ENCODE peak calls at places on chromosomes 2 and 18, in ten cellular contexts. One of them, this sample, is unnamed. For H3K27me3, the result is how much of the 10 kb centered on the place peaks cover.

GRCh38 chr2:174788291-174788929 is 24.1 kb upstream of the CHRNA1 start:
- DNase-seq in adrenal gland: no peak
- DNase-seq in testis: no peak
- DNase-seq in pancreas: no peak
- DNase-seq in left ventricle myocardium inferior: no peak
- DNase-seq in hepatocyte: no peak
- DNase-seq in IMR-90: peak
- DNase-seq in cardiac muscle cell: no peak
- DNase-seq in fibroblast of lung: peak
- DNase-seq in ovary: no peak
- DNase-seq in this sample: no peak

GRCh38 chr2:45008296-45009129 is 739 bp downstream of the SIX2 start:
- DNase-seq in adrenal gland: peak
- DNase-seq in testis: no peak
- DNase-seq in pancreas: peak
- DNase-seq in left ventricle myocardium inferior: no peak
- DNase-seq in hepatocyte: peak
- DNase-seq in IMR-90: peak
- DNase-seq in cardiac muscle cell: peak
- DNase-seq in fibroblast of lung: peak
- DNase-seq in ovary: no peak
- DNase-seq in this sample: peak

GRCh38 chr2:18149660-18150246 is 271.3 kb downstream of the KCNS3 start:
- DNase-seq in adrenal gland: no peak
- DNase-seq in testis: no peak
- DNase-seq in pancreas: no peak
- DNase-seq in left ventricle myocardium inferior: no peak
- DNase-seq in hepatocyte: peak
- DNase-seq in IMR-90: peak
- DNase-seq in cardiac muscle cell: peak
- DNase-seq in fibroblast of lung: peak
- DNase-seq in ovary: no peak
- DNase-seq in this sample: no peak

GRCh38 chr2:105315314-105315713 is 14.2 kb downstream of the TGFBRAP1 start:
- DNase-seq in adrenal gland: no peak
- DNase-seq in testis: no peak
- DNase-seq in pancreas: no peak
- DNase-seq in left ventricle myocardium inferior: no peak
- DNase-seq in hepatocyte: no peak
- DNase-seq in IMR-90: no peak
- DNase-seq in cardiac muscle cell: no peak
- DNase-seq in fibroblast of lung: no peak
- DNase-seq in ovary: no peak
- DNase-seq in this sample: no peak

GRCh38 chr2:204365778-204366177 is 179.5 kb upstream of the PARD3B start:
- DNase-seq in adrenal gland: no peak
- DNase-seq in testis: no peak
- DNase-seq in pancreas: no peak
- DNase-seq in left ventricle myocardium inferior: no peak
- DNase-seq in hepatocyte: no peak
- DNase-seq in IMR-90: peak
- DNase-seq in cardiac muscle cell: no peak
- DNase-seq in fibroblast of lung: no peak
- DNase-seq in ovary: no peak
- DNase-seq in this sample: no peak

GRCh38 chr18:41170346-41170745 is 784.7 kb upstream of the PIK3C3 start:
- DNase-seq in adrenal gland: no peak
- DNase-seq in testis: no peak
- DNase-seq in pancreas: no peak
- DNase-seq in left ventricle myocardium inferior: no peak
- DNase-seq in hepatocyte: no peak
- DNase-seq in IMR-90: peak
- DNase-seq in cardiac muscle cell: no peak
- DNase-seq in fibroblast of lung: peak
- DNase-seq in ovary: no peak
- DNase-seq in this sample: no peak

GRCh38 chr2:28329184-28329583 is 63.5 kb upstream of the FOSL2 start:
- DNase-seq in adrenal gland: peak
- DNase-seq in testis: no peak
- DNase-seq in pancreas: no peak
- DNase-seq in left ventricle myocardium inferior: no peak
- DNase-seq in hepatocyte: no peak
- DNase-seq in IMR-90: no peak
- DNase-seq in cardiac muscle cell: no peak
- DNase-seq in fibroblast of lung: no peak
- DNase-seq in ovary: peak
- DNase-seq in this sample: no peak

GRCh38 chr2:217943379-217944321 is 59.1 kb downstream of the TNS1 start:
- DNase-seq in adrenal gland: peak
- DNase-seq in testis: peak
- DNase-seq in pancreas: peak
- DNase-seq in left ventricle myocardium inferior: peak
- DNase-seq in hepatocyte: peak
- DNase-seq in IMR-90: peak
- DNase-seq in cardiac muscle cell: peak
- DNase-seq in fibroblast of lung: peak
- DNase-seq in ovary: peak
- DNase-seq in this sample: peak

GRCh38 chr2:240637901-240638175 is 12.6 kb downstream of the GPR35 start:
- DNase-seq in adrenal gland: no peak
- DNase-seq in testis: peak
- DNase-seq in pancreas: no peak
- DNase-seq in left ventricle myocardium inferior: peak
- DNase-seq in hepatocyte: no peak
- DNase-seq in IMR-90: no peak
- DNase-seq in cardiac muscle cell: no peak
- DNase-seq in fibroblast of lung: no peak
- DNase-seq in ovary: no peak
- DNase-seq in this sample: no peak
- H3K27me3 ChIP-seq in adrenal gland: under half
- H3K27me3 ChIP-seq in testis: under half
- H3K27me3 ChIP-seq in pancreas: under half
- H3K27me3 ChIP-seq in left ventricle myocardium inferior: under half
- H3K27me3 ChIP-seq in hepatocyte: under half
- H3K27me3 ChIP-seq in IMR-90: under half
- H3K27me3 ChIP-seq in cardiac muscle cell: under half
- H3K27me3 ChIP-seq in fibroblast of lung: under half
- H3K27me3 ChIP-seq in ovary: under half
- H3K27me3 ChIP-seq in this sample: under half

DNA sequence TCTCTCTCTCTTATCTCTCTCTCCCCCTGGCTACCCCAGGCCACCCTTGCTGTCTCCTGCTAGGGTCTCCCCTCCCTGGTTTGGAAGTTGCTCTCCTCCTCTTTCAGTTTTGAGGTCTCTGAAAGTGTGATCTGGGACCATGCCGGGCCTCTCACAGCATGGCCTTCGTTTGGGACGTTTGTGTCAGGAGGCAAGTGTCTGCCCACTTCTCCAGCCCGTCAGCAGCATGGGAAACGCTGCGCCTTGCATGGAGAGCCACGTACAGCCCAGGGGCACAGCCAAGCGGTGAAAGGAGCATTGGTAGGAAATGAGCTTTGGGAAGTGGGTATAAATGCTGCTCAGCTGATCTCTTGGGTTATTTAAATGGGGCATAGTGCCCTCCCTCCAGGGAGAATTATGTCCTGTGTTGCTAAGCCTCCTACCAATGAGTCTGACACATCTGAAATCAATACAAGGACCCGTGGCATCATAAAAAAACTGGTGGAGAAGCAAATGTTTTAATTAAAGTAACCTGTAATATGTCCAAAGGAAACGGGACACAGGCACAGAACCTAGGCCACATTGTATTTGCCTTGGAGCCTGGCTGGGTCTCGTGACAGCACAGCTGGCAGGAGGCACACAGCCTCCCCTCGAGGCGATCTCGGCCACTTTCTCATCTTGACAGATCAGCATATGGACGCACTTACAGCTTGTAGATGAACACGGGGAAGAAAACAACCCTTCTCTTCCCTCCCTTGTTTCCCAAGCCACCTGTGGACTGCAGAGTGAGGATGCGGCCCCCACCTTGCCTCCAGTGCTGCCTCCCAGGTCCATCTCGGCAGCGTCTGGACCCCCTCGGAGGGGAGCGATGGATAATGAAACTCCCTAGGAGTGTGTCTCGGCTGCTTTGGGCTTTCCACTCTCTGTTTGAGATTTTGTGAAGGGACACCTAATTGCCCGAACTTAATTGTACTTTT is 72.7 kb downstream of the SH3RF3 start:
- DNase-seq in adrenal gland: peak
- DNase-seq in testis: no peak
- DNase-seq in pancreas: no peak
- DNase-seq in left ventricle myocardium inferior: no peak
- DNase-seq in hepatocyte: no peak
- DNase-seq in IMR-90: no peak
- DNase-seq in cardiac muscle cell: no peak
- DNase-seq in fibroblast of lung: no peak
- DNase-seq in ovary: no peak
- DNase-seq in this sample: no peak
- TF ChIP-seq CTCF in adrenal gland: no peak
- TF ChIP-seq CTCF in testis: no peak
- TF ChIP-seq CTCF in pancreas: no peak
- TF ChIP-seq CTCF in left ventricle myocardium inferior: peak
- TF ChIP-seq CTCF in hepatocyte: no peak
- TF ChIP-seq CTCF in IMR-90: no peak
- TF ChIP-seq CTCF in cardiac muscle cell: no peak
- TF ChIP-seq CTCF in fibroblast of lung: no peak
- TF ChIP-seq CTCF in ovary: no peak
- TF ChIP-seq CTCF in this sample: no peak

GRCh38 chr2:42045389-42045788 is 2.4 kb upstream of the PKDCC start:
- DNase-seq in adrenal gland: no peak
- DNase-seq in testis: no peak
- DNase-seq in pancreas: no peak
- DNase-seq in left ventricle myocardium inferior: no peak
- DNase-seq in hepatocyte: no peak
- DNase-seq in IMR-90: no peak
- DNase-seq in cardiac muscle cell: no peak
- DNase-seq in fibroblast of lung: no peak
- DNase-seq in ovary: no peak
- DNase-seq in this sample: no peak

GRCh38 chr2:42044939-42045338 is 2.9 kb upstream of the PKDCC start:
- DNase-seq in adrenal gland: no peak
- DNase-seq in testis: no peak
- DNase-seq in pancreas: no peak
- DNase-seq in left ventricle myocardium inferior: no peak
- DNase-seq in hepatocyte: no peak
- DNase-seq in IMR-90: no peak
- DNase-seq in cardiac muscle cell: no peak
- DNase-seq in fibroblast of lung: no peak
- DNase-seq in ovary: no peak
- DNase-seq in this sample: no peak

GRCh38 chr2:42046819-42047487 is 868 bp upstream of the PKDCC start:
- DNase-seq in adrenal gland: peak
- DNase-seq in testis: peak
- DNase-seq in pancreas: no peak
- DNase-seq in left ventricle myocardium inferior: no peak
- DNase-seq in hepatocyte: peak
- DNase-seq in IMR-90: no peak
- DNase-seq in cardiac muscle cell: peak
- DNase-seq in fibroblast of lung: peak
- DNase-seq in ovary: peak
- DNase-seq in this sample: no peak

GRCh38 chr2:42047488-42048317 is at the start of gene PKDCC:
- DNase-seq in adrenal gland: peak
- DNase-seq in testis: peak
- DNase-seq in pancreas: peak
- DNase-seq in left ventricle myocardium inferior: peak
- DNase-seq in hepatocyte: peak
- DNase-seq in IMR-90: peak
- DNase-seq in cardiac muscle cell: peak
- DNase-seq in fibroblast of lung: peak
- DNase-seq in ovary: peak
- DNase-seq in this sample: peak

DNA sequence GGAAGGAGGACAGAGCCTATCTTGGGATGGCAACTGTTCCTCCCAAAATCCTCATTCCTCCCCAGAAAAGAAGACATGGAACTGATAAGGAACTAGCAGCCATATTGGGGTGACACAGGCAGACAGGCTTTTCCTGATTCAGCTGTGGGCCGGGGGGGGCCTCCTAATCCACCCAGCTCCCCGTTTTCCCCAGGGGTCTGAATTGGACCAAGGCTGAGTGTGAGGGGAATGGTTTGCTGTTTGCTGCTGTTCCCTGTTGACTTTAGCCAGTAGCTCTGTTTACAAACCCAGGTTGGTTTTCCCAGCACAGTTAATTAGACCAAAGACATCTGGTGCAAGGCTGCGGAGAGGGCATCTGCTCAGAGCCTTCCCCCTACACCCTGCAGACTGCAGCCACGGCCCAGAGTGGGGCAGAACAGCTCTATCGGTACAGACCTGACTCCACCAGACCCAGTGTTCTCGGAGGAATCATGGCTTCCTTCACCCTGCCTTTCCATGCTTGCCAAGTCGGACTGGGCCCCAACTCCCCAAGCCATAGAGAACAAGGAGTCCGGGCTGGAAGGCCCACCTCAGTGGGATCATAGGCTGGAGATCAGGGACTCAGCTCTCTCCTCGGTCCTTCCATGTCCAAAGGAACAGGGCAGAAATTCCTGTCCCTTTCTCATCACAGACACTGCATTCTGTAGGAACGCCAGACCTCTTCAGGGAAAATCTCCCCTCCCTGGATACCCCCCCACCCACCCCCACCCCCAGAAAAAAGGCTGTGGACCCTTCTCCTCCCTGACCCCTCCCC is 1.7 kb upstream of the PKDCC start:
- DNase-seq in adrenal gland: peak
- DNase-seq in testis: no peak
- DNase-seq in pancreas: no peak
- DNase-seq in left ventricle myocardium inferior: no peak
- DNase-seq in hepatocyte: no peak
- DNase-seq in IMR-90: no peak
- DNase-seq in cardiac muscle cell: peak
- DNase-seq in fibroblast of lung: no peak
- DNase-seq in ovary: peak
- DNase-seq in this sample: no peak
- H3K27ac ChIP-seq in adrenal gland: no peak
- H3K27ac ChIP-seq in testis: peak
- H3K27ac ChIP-seq in pancreas: no peak
- H3K27ac ChIP-seq in left ventricle myocardium inferior: peak
- H3K27ac ChIP-seq in hepatocyte: peak
- H3K27ac ChIP-seq in IMR-90: no peak
- H3K27ac ChIP-seq in cardiac muscle cell: peak
- H3K27ac ChIP-seq in fibroblast of lung: no peak
- H3K27ac ChIP-seq in ovary: peak
- H3K27ac ChIP-seq in this sample: no peak

DNA sequence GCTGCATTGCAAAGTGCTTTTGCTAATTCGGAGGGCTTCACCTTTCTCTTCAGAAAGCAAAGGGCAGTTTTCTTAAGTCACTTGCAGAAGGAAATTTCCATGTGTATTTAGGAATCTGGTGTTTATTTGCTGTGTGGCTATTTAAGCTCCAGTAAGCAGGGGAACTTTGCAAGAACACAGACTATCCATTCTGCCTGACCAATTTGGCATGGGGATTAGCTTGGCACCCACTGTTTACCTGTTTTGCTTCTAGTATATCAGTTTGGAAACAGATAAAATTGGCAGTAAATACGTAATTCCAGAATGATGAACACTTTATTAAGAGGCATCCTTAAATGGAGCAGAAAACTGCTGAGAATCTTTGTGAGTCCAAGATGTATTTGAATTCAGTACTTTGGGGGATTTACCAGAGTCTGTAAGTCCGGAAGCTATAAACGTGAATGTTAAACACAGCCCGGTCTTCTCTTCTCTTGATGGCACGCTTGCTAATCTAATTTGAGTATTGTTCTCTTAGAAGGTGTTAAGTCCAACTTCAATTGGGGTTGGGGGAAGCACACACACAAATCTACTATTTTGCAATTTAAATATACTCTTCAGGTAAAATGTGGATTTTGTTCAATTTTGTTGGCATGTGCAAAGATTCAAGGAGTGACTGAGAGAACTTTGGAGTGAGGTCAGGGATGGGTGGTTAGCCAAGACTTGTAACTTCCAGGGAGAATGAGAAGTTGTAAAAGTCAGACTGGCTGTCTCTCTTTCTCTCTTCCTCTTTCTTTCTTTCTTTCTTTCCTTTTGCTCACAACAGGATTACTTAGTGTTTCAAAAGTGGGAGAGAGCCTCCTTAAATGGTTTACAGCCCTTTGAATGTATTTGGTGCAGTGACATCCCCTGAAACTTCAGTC is 705 bp downstream of the ACKR3 start:
- DNase-seq in adrenal gland: no peak
- DNase-seq in testis: no peak
- DNase-seq in pancreas: no peak
- DNase-seq in left ventricle myocardium inferior: no peak
- DNase-seq in hepatocyte: no peak
- DNase-seq in IMR-90: no peak
- DNase-seq in cardiac muscle cell: no peak
- DNase-seq in fibroblast of lung: no peak
- DNase-seq in ovary: no peak
- DNase-seq in this sample: peak
- H3K27me3 ChIP-seq in adrenal gland: under half
- H3K27me3 ChIP-seq in testis: under half
- H3K27me3 ChIP-seq in pancreas: under half
- H3K27me3 ChIP-seq in left ventricle myocardium inferior: under half
- H3K27me3 ChIP-seq in hepatocyte: under half
- H3K27me3 ChIP-seq in IMR-90: half or more
- H3K27me3 ChIP-seq in cardiac muscle cell: under half
- H3K27me3 ChIP-seq in fibroblast of lung: under half
- H3K27me3 ChIP-seq in ovary: under half
- H3K27me3 ChIP-seq in this sample: under half

This sample was measured in thyroid gland.